ENCODE peak calls at places on chromosomes 4 and X, in eight cellular contexts. F, V, Z, G, L, N, U and C are unnamed samples.

GRCh38 chrX:40008841-40009461 is 88.8 kb downstream of the BCOR start:
- DNase-seq in N (no peak), V (peak; percentile 34), Z (peak; percentile 31), U (peak; percentile 60), L (peak; percentile 70), F (no peak), G (no peak), C (no peak)

GRCh38 chrX:30085571-30085970 is 129.8 kb upstream of the MAGEB2 start:
- DNase-seq in Z (no peak), L (no peak), U (no peak), N (no peak), F (no peak), V (no peak), G (no peak), C (no peak)

GRCh38 chr4:82247629-82248028 is 126.2 kb downstream of the HNRNPD start:
- DNase-seq in U (no peak), G (no peak), L (no peak), F (no peak), N (no peak), V (no peak), Z (no peak), C (no peak)

GRCh38 chr4:53315300-53315699 is 50.6 kb downstream of the SCFD2 start:
- DNase-seq in V (no peak), L (no peak), N (no peak), Z (peak; percentile 19), F (no peak), G (peak; percentile 28), U (no peak), C (no peak)

GRCh38 chrX:10414872-10415703 is 205.3 kb downstream of the MID1 start:
- DNase-seq in L (no peak), N (no peak), V (no peak), G (peak; percentile 46), U (no peak), F (peak; percentile 27), Z (no peak), C (no peak)

GRCh38 chrX:115013705-115014104 is 3.7 kb downstream of the IL13RA2 start:
- DNase-seq in U (no peak), G (peak; percentile 35), Z (no peak), L (no peak), N (no peak), F (no peak), V (no peak), C (peak; percentile 74)

GRCh38 chr4:150889306-150889705 is 125.8 kb downstream of the LRBA start:
- DNase-seq in U (no peak), G (no peak), Z (no peak), V (no peak), F (no peak), N (no peak), L (no peak), C (no peak)

GRCh38 chrX:115560211-115560977 is 580 bp upstream of the PLS3 start:
- DNase-seq in F (no peak), U (no peak), Z (peak; percentile 3), V (no peak), L (no peak), N (no peak), G (peak; percentile 52), C (peak; percentile 85)

GRCh38 chr4:141134051-141134450 is 782 bp upstream of the RNF150 start:
- DNase-seq in U (no peak), V (no peak), Z (no peak), G (peak; percentile 13), F (no peak), N (no peak), L (no peak), C (no peak)

GRCh38 chrX:98962996-98963395 is 1447.1 kb downstream of the PCDH19 start:
- DNase-seq in L (no peak), U (no peak), Z (no peak), V (no peak), N (no peak), F (no peak), G (no peak), C (no peak)

GRCh38 chrX:68422478-68422877 is 10.8 kb downstream of the OPHN1 start:
- DNase-seq in L (no peak), V (no peak), N (no peak), Z (no peak), U (no peak), F (no peak), G (no peak), C (no peak)

GRCh38 chrX:149487292-149487691 is 17.8 kb downstream of the IDS start:
- DNase-seq in U (no peak), N (no peak), F (no peak), Z (no peak), L (no peak), G (no peak), V (no peak), C (peak; percentile 79)

GRCh38 chr4:120446051-120446567 is 379.5 kb upstream of the MAD2L1 start:
- DNase-seq in U (no peak), G (no peak), L (no peak), F (no peak), Z (no peak), V (no peak), N (no peak), C (no peak)

GRCh38 chrX:124462931-124463330 is 116.6 kb downstream of the SH2D1A start:
- DNase-seq in L (no peak), G (no peak), V (no peak), U (no peak), N (no peak), F (no peak), Z (no peak), C (no peak)

GRCh38 chr4:89497517-89498308 is 190.1 kb upstream of the GPRIN3 start:
- DNase-seq in N (no peak), G (peak; percentile 60), L (no peak), V (no peak), U (no peak), F (no peak), Z (peak; percentile 5), C (no peak)

GRCh38 chr4:169984203-169984602 is 42.0 kb downstream of the MFAP3L start:
- DNase-seq in Z (no peak), N (no peak), V (no peak), U (no peak), F (no peak), L (no peak), G (no peak), C (no peak)

GRCh38 chrX:7086384-7086783 is 61.1 kb upstream of the STS start:
- DNase-seq in V (no peak), L (no peak), Z (no peak), F (no peak), G (no peak), U (no peak), N (no peak), C (no peak)

GRCh38 chrX:1400049-1400448 is 8.1 kb upstream of the SLC25A6 start:
- DNase-seq in L (no peak), Z (no peak), F (no peak), V (no peak), U (no peak), G (no peak), N (no peak), C (no peak)

GRCh38 chrX:48580662-48581061 is 6.4 kb downstream of the RBM3 start:
- DNase-seq in V (no peak), F (no peak), N (no peak), L (no peak), G (no peak), Z (no peak), U (no peak), C (peak; percentile 84)

GRCh38 chrX:46681849-46682248 is 77.1 kb downstream of the SLC9A7 start:
- DNase-seq in L (no peak), U (no peak), Z (no peak), V (no peak), F (no peak), G (peak; percentile 25), N (no peak), C (no peak)

GRCh38 chrX:116667760-116668159 is 205.0 kb upstream of the CT83 start:
- DNase-seq in N (no peak), Z (no peak), U (no peak), V (no peak), G (no peak), F (no peak), L (peak; percentile 45), C (no peak)

DNA sequence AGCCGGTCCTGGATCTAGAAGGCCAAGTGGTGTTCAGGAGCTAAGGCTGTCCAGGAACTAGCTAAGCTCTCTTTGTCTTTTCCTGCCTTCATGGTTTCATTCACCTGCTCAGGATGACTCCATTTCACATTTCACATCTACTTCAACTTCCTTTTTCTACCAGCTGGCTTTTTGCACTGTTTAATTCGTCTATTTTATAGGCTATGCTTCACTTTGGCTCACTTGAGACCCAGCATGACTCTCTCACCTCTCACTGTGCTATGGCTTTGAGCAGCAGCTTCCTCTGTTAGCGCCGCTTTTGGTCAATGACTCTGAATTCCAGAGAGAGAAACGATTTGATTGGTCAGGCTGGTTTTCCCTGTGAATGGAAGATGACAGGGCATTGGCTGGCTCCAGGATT is 213.5 kb upstream of the CLNK start:
- DNase-seq in F (no peak), Z (no peak), N (no peak), V (no peak), L (no peak), G (no peak), U (no peak), C (no peak)
- TF ChIP-seq CTCF in F (no peak), Z (no peak), N (no peak), V (no peak), L (no peak), G (no peak), U (no peak), C (no peak)

GRCh38 chr4:110287130-110287529 is 88.7 kb upstream of the ELOVL6 start:
- DNase-seq in V (no peak), F (peak; percentile 83), U (no peak), Z (no peak), L (no peak), N (no peak), G (peak; percentile 88), C (peak; percentile 94)
- TF ChIP-seq CTCF in V (no peak), F (no peak), U (no peak), Z (no peak), L (no peak), N (no peak), G (no peak), C (no peak)

DNA sequence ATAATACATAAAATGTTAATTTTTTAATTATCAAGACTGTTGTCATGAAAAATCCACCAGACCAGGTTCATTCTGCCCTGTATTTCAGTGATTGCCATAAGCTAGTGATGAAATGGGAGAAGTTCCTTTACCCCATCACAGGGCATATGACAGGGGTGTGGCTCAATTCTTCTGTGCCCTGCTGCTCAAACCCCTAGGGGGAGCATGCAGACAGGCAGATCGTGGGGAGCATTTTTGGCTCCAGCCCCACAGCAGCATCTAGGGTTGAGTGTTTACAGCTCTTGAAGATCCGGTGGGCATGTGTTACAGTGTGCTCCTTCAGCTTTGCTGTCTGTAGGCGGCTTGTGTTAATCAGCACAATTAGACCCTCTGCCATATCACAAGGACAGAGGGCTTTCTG is 700.7 kb downstream of the PCDH18 start:
- DNase-seq in F (no peak), G (no peak), L (no peak), Z (no peak), N (no peak), U (no peak), V (no peak), C (no peak)
- TF ChIP-seq CTCF in F (no peak), G (peak; percentile 20), L (no peak), Z (no peak), N (no peak), U (no peak), V (no peak), C (peak; percentile 14)

DNA sequence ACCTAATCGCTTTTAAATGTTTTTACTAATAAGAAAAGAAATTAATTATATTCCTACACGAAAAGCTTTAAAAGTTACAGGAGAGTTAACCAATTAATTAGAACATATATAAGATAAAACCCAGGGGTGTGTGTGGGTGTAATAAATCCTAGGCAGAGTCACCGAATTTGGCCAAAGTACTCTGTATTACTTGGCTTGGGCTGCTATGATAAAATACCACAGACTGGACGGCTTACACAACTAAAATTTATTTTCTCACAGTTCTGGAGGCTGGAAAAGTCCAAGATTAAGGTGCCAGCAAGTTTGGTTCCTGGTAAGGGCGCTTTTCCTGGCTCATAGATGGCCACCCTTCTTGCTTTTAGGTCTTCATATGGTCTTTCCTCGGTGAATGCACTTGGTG is 10.4 kb downstream of the AWAT1 start:
- DNase-seq in G (no peak), F (no peak), L (no peak), Z (no peak), U (no peak), N (no peak), V (no peak), C (no peak)
- TF ChIP-seq CTCF in G (no peak), F (no peak), L (no peak), Z (no peak), U (no peak), N (no peak), V (no peak), C (no peak)